ENCODE peak calls at places on chromosomes 3 and 15, in seven cellular contexts. N is IMR-90, H is K562, Y is GM12878, X is H1, V is endothelial cell of umbilical vein, Q is HepG2. S is an unnamed sample.

GRCh38 chr3:65776494-65776893 is 262.2 kb downstream of the MAGI1 start:
- DNase-seq in N (peak; percentile 61), H (no peak), Y (no peak), X (no peak), V (no peak), Q (no peak), S (no peak)

GRCh38 chr3:187198490-187198889 is 1.2 kb downstream of the RTP1 start:
- DNase-seq in N (no peak), H (no peak), Y (no peak), X (no peak), V (no peak), Q (no peak), S (no peak)

GRCh38 chr3:50121416-50122032 is 32.8 kb downstream of the RBM5 start:
- DNase-seq in N (peak; percentile 79), H (peak; percentile 77), Y (peak; percentile 16), X (peak; percentile 65), V (peak; percentile 80), Q (peak; percentile 70), S (peak; percentile 56)

GRCh38 chr3:150081084-150081483 is 110.4 kb upstream of the PFN2 start:
- DNase-seq in N (peak; percentile 88), H (no peak), Y (no peak), X (no peak), V (no peak), Q (no peak), S (no peak)

GRCh38 chr3:21049368-21050062 is 701.5 kb downstream of the ZNF385D start:
- DNase-seq in N (no peak), H (no peak), Y (no peak), X (no peak), V (no peak), Q (no peak), S (no peak)

GRCh38 chr15:56320861-56321260 is 44.4 kb upstream of the TEX9 start:
- DNase-seq in N (no peak), H (no peak), Y (no peak), X (no peak), V (no peak), Q (no peak), S (no peak)

GRCh38 chr3:151168269-151169094 is 34.5 kb downstream of the GPR171 start:
- DNase-seq in N (peak; percentile 67), H (peak; percentile 52), Y (no peak), X (peak; percentile 34), V (peak; percentile 38), Q (peak; percentile 72), S (peak; percentile 47)

GRCh38 chr3:141094851-141095545 is 43.9 kb downstream of the SPSB4 start:
- DNase-seq in N (peak; percentile 9), H (no peak), Y (no peak), X (no peak), V (peak; percentile 48), Q (no peak), S (no peak)

GRCh38 chr15:44501768-44502366 is 35.1 kb upstream of the EIF3J start:
- DNase-seq in N (peak; percentile 66), H (peak; percentile 32), Y (no peak), X (no peak), V (peak; percentile 50), Q (peak; percentile 27), S (peak; percentile 4)

GRCh38 chr3:13556214-13556613 is 7.3 kb downstream of the FBLN2 start:
- DNase-seq in N (no peak), H (no peak), Y (no peak), X (no peak), V (no peak), Q (no peak), S (no peak)

GRCh38 chr3:134463676-134464611 is 21.8 kb downstream of the ANAPC13 start:
- DNase-seq in N (peak; percentile 99), H (no peak), Y (no peak), X (peak; percentile 79), V (no peak), Q (no peak), S (no peak)

GRCh38 chr3:168155207-168155785 is 59.6 kb upstream of the GOLIM4 start:
- DNase-seq in N (no peak), H (no peak), Y (no peak), X (no peak), V (no peak), Q (no peak), S (no peak)

GRCh38 chr3:129567932-129568331 is 25.0 kb downstream of the H1-8 start:
- DNase-seq in N (no peak), H (no peak), Y (no peak), X (no peak), V (no peak), Q (no peak), S (no peak)

GRCh38 chr3:152100491-152101086 is 168.1 kb upstream of the MBNL1 start:
- DNase-seq in N (no peak), H (no peak), Y (peak; percentile 59), X (no peak), V (no peak), Q (no peak), S (no peak)

GRCh38 chr3:171213178-171213577 is 186.7 kb upstream of the SLC2A2 start:
- DNase-seq in N (no peak), H (no peak), Y (no peak), X (no peak), V (no peak), Q (no peak), S (no peak)

GRCh38 chr3:121552379-121552778 is 6.6 kb upstream of the POLQ start:
- DNase-seq in N (no peak), H (no peak), Y (no peak), X (no peak), V (no peak), Q (no peak), S (no peak)

GRCh38 chr15:98903377-98904018 is 104.1 kb downstream of the PGPEP1L start:
- DNase-seq in N (peak; percentile 73), H (no peak), Y (no peak), X (no peak), V (peak; percentile 44), Q (no peak), S (no peak)

GRCh38 chr3:58839964-58840363 is 173.4 kb upstream of the FAM3D start:
- DNase-seq in N (no peak), H (no peak), Y (no peak), X (no peak), V (no peak), Q (no peak), S (no peak)

GRCh38 chr15:96334705-96335428 is 4.4 kb downstream of the NR2F2 start:
- DNase-seq in N (no peak), H (no peak), Y (no peak), X (no peak), V (peak; percentile 28), Q (no peak), S (no peak)

GRCh38 chr15:93065641-93066045 is 23.4 kb downstream of the RGMA start:
- DNase-seq in N (no peak), H (no peak), Y (no peak), X (no peak), V (no peak), Q (no peak), S (no peak)
- H3K9ac ChIP-seq in N (no peak overlapping the region), H (no peak overlapping the region), Y (no peak overlapping the region), X (no peak overlapping the region), V (no peak overlapping the region), Q (no peak overlapping the region), S (no peak overlapping the region)

DNA sequence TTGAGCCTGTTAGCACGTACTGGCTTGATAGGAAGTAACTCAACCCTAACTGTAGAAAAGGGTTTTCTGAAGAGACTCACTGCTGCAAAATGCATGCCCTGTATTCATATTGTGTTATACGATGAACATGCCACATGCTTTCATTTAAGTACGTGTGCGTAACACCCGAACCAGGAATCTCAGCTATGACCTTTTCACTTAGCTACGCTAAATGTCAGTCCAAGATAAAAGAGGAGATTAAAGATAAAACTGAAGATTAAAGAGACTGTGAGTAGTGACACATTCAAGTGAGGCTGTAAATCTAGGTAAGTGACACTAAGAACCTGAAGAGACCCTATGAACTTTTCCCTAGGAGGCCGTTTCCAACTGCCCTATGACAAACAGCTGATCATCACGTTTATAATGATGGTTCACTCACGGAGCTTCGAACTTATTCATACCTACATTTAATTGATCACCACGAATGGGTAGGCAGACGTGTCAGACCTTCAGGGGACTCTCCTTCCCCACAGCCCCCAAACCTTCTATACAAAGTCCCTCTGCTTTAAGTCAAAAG is 32.2 kb downstream of the TFRC start:
- DNase-seq in N (no peak), H (no peak), Y (no peak), X (no peak), V (no peak), Q (no peak), S (no peak)
- TF ChIP-seq POLR2A in N (no peak), H (no peak), Y (no peak), X (no peak), V (no peak), Q (no peak), S (no peak)

GRCh38 chr15:82945326-82945725 is 7.2 kb downstream of the HOMER2 start:
- DNase-seq in N (no peak), H (no peak), Y (no peak), X (no peak), V (no peak), Q (no peak), S (no peak)
- H3K9ac ChIP-seq in N (no peak overlapping the region), H (no peak overlapping the region), Y (no peak overlapping the region), X (no peak overlapping the region), V (no peak overlapping the region), Q (no peak overlapping the region), S (no peak overlapping the region)

DNA sequence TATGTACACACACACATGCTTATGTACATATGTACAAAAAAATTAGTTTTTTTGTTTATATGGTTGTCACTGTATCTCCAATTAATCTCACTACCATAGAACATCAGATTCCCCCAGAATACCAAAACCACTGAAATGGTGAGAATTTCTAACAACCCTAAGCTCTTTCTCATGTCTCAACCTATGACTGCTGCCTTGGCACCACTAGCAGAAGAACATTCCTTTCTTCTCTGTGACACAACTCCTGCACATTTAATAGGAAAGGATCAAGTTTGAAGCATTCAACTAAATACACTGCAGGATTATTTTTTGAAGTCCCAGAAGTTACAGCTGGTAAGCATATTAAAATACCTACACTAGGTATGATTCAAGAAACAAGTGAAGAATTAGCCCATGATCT is 109.6 kb downstream of the FAM174B start:
- DNase-seq in N (no peak), H (no peak), Y (no peak), X (no peak), V (no peak), Q (no peak), S (no peak)
- TF ChIP-seq POLR2A in N (no peak), H (no peak), Y (no peak), X (no peak), V (no peak), Q (no peak), S (no peak)

DNA sequence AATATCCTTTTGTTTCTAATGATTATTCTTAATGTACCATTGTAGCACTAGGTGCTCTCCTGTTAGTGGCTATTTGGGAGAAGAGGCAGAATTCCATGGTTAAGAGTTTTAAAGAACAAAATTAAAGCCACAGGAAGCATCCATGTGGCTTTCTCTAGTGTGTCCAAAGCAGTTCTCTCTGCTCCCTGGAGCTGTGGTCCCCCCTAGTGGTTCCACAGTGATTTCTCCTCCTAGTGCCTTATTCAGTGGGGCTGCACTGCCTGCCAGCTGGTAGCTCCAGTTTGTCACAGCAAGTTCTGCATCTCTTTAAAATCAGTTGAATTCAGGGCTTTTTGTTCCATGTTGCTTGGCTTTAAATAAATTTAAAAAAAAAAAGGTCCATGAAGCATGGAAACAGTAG is 39.6 kb upstream of the FAM98B start:
- DNase-seq in N (peak; percentile 75), H (peak; percentile 20), Y (no peak), X (peak; percentile 38), V (peak; percentile 53), Q (peak; percentile 30), S (peak; percentile 23)
- H3K9ac ChIP-seq in N (no peak overlapping the region), H (no peak overlapping the region), Y (no peak overlapping the region), X (no peak overlapping the region), V (no peak overlapping the region), Q (no peak overlapping the region), S (no peak overlapping the region)

GRCh38 chr3:173397161-173398110 is at the start of gene NLGN1:
- DNase-seq in N (peak; percentile 72), H (no peak), Y (no peak), X (peak; percentile 21), V (peak; percentile 89), Q (no peak), S (no peak)
- TF ChIP-seq POLR2A in N (no peak), H (no peak), Y (no peak), X (no peak), V (no peak), Q (no peak), S (no peak)

GRCh38 chr3:112643621-112644236 is 2.8 kb upstream of the CCDC80 start:
- DNase-seq in N (no peak), H (no peak), Y (no peak), X (no peak), V (no peak), Q (no peak), S (no peak)
- H3K9ac ChIP-seq in N (peak overlapping the region; percentile 72), H (no peak overlapping the region), Y (no peak overlapping the region), X (no peak overlapping the region), V (no peak overlapping the region), Q (no peak overlapping the region), S (no peak overlapping the region)